ENCODE peak calls at places on chromosome 16, in four cellular contexts. T is astrocyte of the spinal cord, O is GM12865, Y is ACHN. B is an unnamed sample.

GRCh38 chr16:46648656-46649055 is 27.5 kb upstream of the SHCBP1 start:
- DNase-seq in O (no peak), Y (no peak), T (no peak), B (peak; percentile 13)

GRCh38 chr16:84948855-84949610 is 62.3 kb downstream of the ZDHHC7 start:
- DNase-seq in T (no peak), O (no peak), Y (no peak), B (no peak)

GRCh38 chr16:8957061-8957392 is 6.7 kb downstream of the USP7 start:
- DNase-seq in O (no peak), T (no peak), Y (no peak), B (no peak)

GRCh38 chr16:1213231-1213630 is 11.8 kb downstream of the TPSG1 start:
- DNase-seq in T (no peak), O (no peak), Y (no peak), B (no peak)

GRCh38 chr16:81889896-81890634 is 111.0 kb downstream of the PLCG2 start:
- DNase-seq in T (peak; percentile 65), O (peak; percentile 71), Y (peak; percentile 72), B (peak; percentile 75)

GRCh38 chr16:15509051-15509592 is 74.7 kb downstream of the BMERB1 start:
- DNase-seq in Y (no peak), O (no peak), T (peak; percentile 75), B (no peak)

GRCh38 chr16:5066511-5066910 is 755 bp upstream of the C16orf89 start:
- DNase-seq in Y (no peak), O (no peak), T (no peak), B (no peak)

GRCh38 chr16:86202267-86202666 is 303.3 kb downstream of the IRF8 start:
- DNase-seq in Y (no peak), T (no peak), O (no peak), B (no peak)

GRCh38 chr16:12546918-12547607 is 256.6 kb downstream of the CPPED1 start:
- DNase-seq in O (peak; percentile 87), T (no peak), Y (no peak), B (peak; percentile 10)

GRCh38 chr16:80105160-80105559 is 435.6 kb upstream of the DYNLRB2 start:
- DNase-seq in O (no peak), T (peak; percentile 36), Y (no peak), B (peak; percentile 87)

GRCh38 chr16:592518-593306 is 2.8 kb downstream of the RAB40C start:
- DNase-seq in T (no peak), O (no peak), Y (no peak), B (peak; percentile 94)

GRCh38 chr16:20410153-20410723 is 904 bp downstream of the ACSM5 start:
- DNase-seq in T (no peak), Y (no peak), O (peak; percentile 69), B (no peak)

GRCh38 chr16:11106726-11107125 is 149.3 kb downstream of the SOCS1 start:
- DNase-seq in T (no peak), Y (no peak), O (no peak), B (no peak)

GRCh38 chr16:56341656-56342397 is 83.5 kb downstream of the AMFR start:
- DNase-seq in T (no peak), O (no peak), Y (no peak), B (no peak)

GRCh38 chr16:86222541-86222940 is 287.8 kb upstream of the FOXF1 start:
- DNase-seq in T (peak; percentile 14), O (no peak), Y (no peak), B (no peak)

GRCh38 chr16:19008770-19009169 is 25.0 kb downstream of the TMC7 start:
- DNase-seq in Y (no peak), O (no peak), T (no peak), B (no peak)

GRCh38 chr16:53090591-53091507 is 36.1 kb downstream of the CHD9 start:
- DNase-seq in T (peak; percentile 99), O (peak; percentile 80), Y (no peak), B (no peak)

GRCh38 chr16:58222532-58223316 is 24.8 kb upstream of the CSNK2A2 start:
- DNase-seq in T (peak; percentile 11), O (no peak), Y (peak; percentile 59), B (peak; percentile 40)

GRCh38 chr16:82960923-82961322 is 334.2 kb downstream of the CDH13 start:
- DNase-seq in T (no peak), Y (no peak), O (no peak), B (no peak)

GRCh38 chr16:85329999-85330693 is 217.9 kb upstream of the CIBAR2 start:
- DNase-seq in O (no peak), T (no peak), Y (no peak), B (peak; percentile 22)

GRCh38 chr16:89217388-89218191 is at the start of gene ZNF778:
- DNase-seq in Y (peak; percentile 91), T (peak; percentile 83), O (peak; percentile 86), B (peak; percentile 87)

GRCh38 chr16:3672571-3673041 is 18.1 kb downstream of the DNASE1 start:
- DNase-seq in O (no peak), Y (no peak), T (no peak), B (no peak)

GRCh38 chr16:84408314-84408690 is 40.0 kb downstream of the ATP2C2 start:
- DNase-seq in O (no peak), Y (no peak), T (no peak), B (no peak)